ENCODE peak calls at places on chromosomes 11 and 22, in five cellular contexts. One of them, this sample, is unnamed.

GRCh38 chr11:109644158-109644557 is 222.2 kb downstream of the C11orf87 start:
- DNase-seq in neuronal stem cell: no peak
- DNase-seq in SW 1271: no peak
- DNase-seq in HT1080: peak; percentile 29
- DNase-seq in HS-5: no peak
- DNase-seq in this sample: no peak

GRCh38 chr22:29309332-29310064 is 3.0 kb downstream of the GAS2L1 start:
- DNase-seq in neuronal stem cell: no peak
- DNase-seq in HS-5: no peak
- DNase-seq in HT1080: peak; percentile 75
- DNase-seq in SW 1271: peak; percentile 48
- DNase-seq in this sample: no peak

GRCh38 chr22:39343259-39344045 is 6.3 kb upstream of the SYNGR1 start:
- DNase-seq in neuronal stem cell: no peak
- DNase-seq in HT1080: no peak
- DNase-seq in HS-5: no peak
- DNase-seq in SW 1271: no peak
- DNase-seq in this sample: peak; percentile 58

GRCh38 chr11:13923716-13924650 is 38.5 kb upstream of the SPON1 start:
- DNase-seq in SW 1271: no peak
- DNase-seq in HT1080: no peak
- DNase-seq in neuronal stem cell: no peak
- DNase-seq in HS-5: no peak
- DNase-seq in this sample: no peak

GRCh38 chr11:69075421-69076128 is 26.8 kb downstream of the TPCN2 start:
- DNase-seq in HT1080: peak; percentile 99
- DNase-seq in neuronal stem cell: no peak
- DNase-seq in HS-5: peak; percentile 92
- DNase-seq in SW 1271: no peak
- DNase-seq in this sample: peak; percentile 99

GRCh38 chr11:68664141-68664540 is 20.2 kb upstream of the GAL start:
- DNase-seq in HT1080: no peak
- DNase-seq in SW 1271: no peak
- DNase-seq in neuronal stem cell: no peak
- DNase-seq in HS-5: no peak
- DNase-seq in this sample: no peak

GRCh38 chr11:69413015-69413801 is 68.3 kb upstream of the LINC01488 start:
- DNase-seq in SW 1271: no peak
- DNase-seq in neuronal stem cell: no peak
- DNase-seq in HS-5: no peak
- DNase-seq in HT1080: no peak
- DNase-seq in this sample: no peak

GRCh38 chr11:34501500-34501899 is 12.1 kb downstream of the ELF5 start:
- DNase-seq in neuronal stem cell: no peak
- DNase-seq in HT1080: peak; percentile 64
- DNase-seq in HS-5: peak; percentile 93
- DNase-seq in SW 1271: no peak
- DNase-seq in this sample: peak; percentile 89

GRCh38 chr11:118060081-118060661 is 16.7 kb upstream of the TMPRSS4 start:
- DNase-seq in HS-5: no peak
- DNase-seq in neuronal stem cell: no peak
- DNase-seq in HT1080: no peak
- DNase-seq in SW 1271: no peak
- DNase-seq in this sample: no peak

GRCh38 chr11:70226967-70227366 is 23.9 kb downstream of the FADD start:
- DNase-seq in SW 1271: no peak
- DNase-seq in HT1080: no peak
- DNase-seq in neuronal stem cell: no peak
- DNase-seq in HS-5: no peak
- DNase-seq in this sample: no peak

GRCh38 chr11:64323373-64323772 is 5.5 kb downstream of the PRDX5 start:
- DNase-seq in HT1080: no peak
- DNase-seq in neuronal stem cell: no peak
- DNase-seq in HS-5: no peak
- DNase-seq in SW 1271: no peak
- DNase-seq in this sample: no peak

GRCh38 chr22:50304528-50305392 is 2.7 kb downstream of the PLXNB2 start:
- DNase-seq in HT1080: peak; percentile 24
- DNase-seq in neuronal stem cell: no peak
- DNase-seq in HS-5: no peak
- DNase-seq in SW 1271: no peak
- DNase-seq in this sample: no peak

GRCh38 chr22:46090051-46090591 is 60.2 kb upstream of the PPARA start:
- DNase-seq in HT1080: no peak
- DNase-seq in SW 1271: no peak
- DNase-seq in HS-5: no peak
- DNase-seq in neuronal stem cell: no peak
- DNase-seq in this sample: no peak

GRCh38 chr11:86463120-86463519 is 88.4 kb downstream of the CCDC81 start:
- DNase-seq in HS-5: no peak
- DNase-seq in HT1080: no peak
- DNase-seq in SW 1271: no peak
- DNase-seq in neuronal stem cell: no peak
- DNase-seq in this sample: no peak

GRCh38 chr11:66443602-66444001 is 5.0 kb upstream of the MRPL11 start:
- DNase-seq in HT1080: peak; percentile 91
- DNase-seq in SW 1271: no peak
- DNase-seq in HS-5: peak; percentile 93
- DNase-seq in neuronal stem cell: no peak
- DNase-seq in this sample: peak; percentile 92

GRCh38 chr11:117068303-117068860 is 29.8 kb downstream of the SIK3 start:
- DNase-seq in HT1080: no peak
- DNase-seq in HS-5: no peak
- DNase-seq in neuronal stem cell: no peak
- DNase-seq in SW 1271: no peak
- DNase-seq in this sample: no peak

GRCh38 chr22:32858121-32858703 is 56.7 kb downstream of the TIMP3 start:
- DNase-seq in neuronal stem cell: no peak
- DNase-seq in HT1080: no peak
- DNase-seq in HS-5: no peak
- DNase-seq in SW 1271: no peak
- DNase-seq in this sample: no peak

GRCh38 chr11:72227316-72228228 is 3.0 kb downstream of the INPPL1 start:
- DNase-seq in neuronal stem cell: no peak
- DNase-seq in HS-5: no peak
- DNase-seq in SW 1271: no peak
- DNase-seq in HT1080: no peak
- DNase-seq in this sample: peak; percentile 47

GRCh38 chr22:19473578-19473977 is 5.4 kb downstream of the UFD1 start:
- DNase-seq in SW 1271: no peak
- DNase-seq in HT1080: no peak
- DNase-seq in HS-5: no peak
- DNase-seq in neuronal stem cell: no peak
- DNase-seq in this sample: no peak

GRCh38 chr11:125165664-125166346 is 1.3 kb downstream of the PKNOX2 start:
- DNase-seq in HS-5: no peak
- DNase-seq in HT1080: no peak
- DNase-seq in SW 1271: no peak
- DNase-seq in neuronal stem cell: no peak
- DNase-seq in this sample: peak; percentile 33

GRCh38 chr11:69293087-69293486 is 868 bp upstream of the MYEOV start:
- DNase-seq in HT1080: no peak
- DNase-seq in neuronal stem cell: no peak
- DNase-seq in HS-5: no peak
- DNase-seq in SW 1271: no peak
- DNase-seq in this sample: no peak

GRCh38 chr22:29156507-29156906 is 49.2 kb upstream of the EMID1 start:
- DNase-seq in HS-5: no peak
- DNase-seq in HT1080: no peak
- DNase-seq in SW 1271: no peak
- DNase-seq in neuronal stem cell: no peak
- DNase-seq in this sample: peak; percentile 5

GRCh38 chr11:62542750-62543567 is 3.6 kb downstream of the AHNAK start:
- DNase-seq in SW 1271: peak; percentile 49
- DNase-seq in neuronal stem cell: peak; percentile 76
- DNase-seq in HT1080: peak; percentile 87
- DNase-seq in HS-5: peak; percentile 56
- DNase-seq in this sample: peak; percentile 70

GRCh38 chr11:14967581-14968214 is 4.5 kb downstream of the CALCA start:
- DNase-seq in SW 1271: no peak
- DNase-seq in HT1080: no peak
- DNase-seq in neuronal stem cell: no peak
- DNase-seq in HS-5: no peak
- DNase-seq in this sample: no peak

GRCh38 chr11:125345706-125346561 is 150.1 kb downstream of the FEZ1 start:
- DNase-seq in HS-5: no peak
- DNase-seq in HT1080: peak; percentile 39
- DNase-seq in SW 1271: no peak
- DNase-seq in neuronal stem cell: peak; percentile 77
- DNase-seq in this sample: peak; percentile 67

GRCh38 chr22:24423519-24424000 is 3.8 kb upstream of the ADORA2A start:
- DNase-seq in HS-5: no peak
- DNase-seq in SW 1271: no peak
- DNase-seq in HT1080: no peak
- DNase-seq in neuronal stem cell: peak; percentile 57
- DNase-seq in this sample: no peak

GRCh38 chr22:43467171-43467570 is 55.4 kb downstream of the MPPED1 start:
- DNase-seq in SW 1271: no peak
- DNase-seq in HS-5: no peak
- DNase-seq in HT1080: no peak
- DNase-seq in neuronal stem cell: no peak
- DNase-seq in this sample: no peak

GRCh38 chr11:133081730-133082452 is 450.4 kb downstream of the OPCML start:
- DNase-seq in HS-5: no peak
- DNase-seq in neuronal stem cell: no peak
- DNase-seq in HT1080: no peak
- DNase-seq in SW 1271: no peak
- DNase-seq in this sample: no peak

GRCh38 chr22:40055143-40055926 is 60.6 kb downstream of the FAM83F start:
- DNase-seq in neuronal stem cell: no peak
- DNase-seq in HS-5: no peak
- DNase-seq in SW 1271: no peak
- DNase-seq in HT1080: no peak
- DNase-seq in this sample: no peak

GRCh38 chr11:36487619-36488018 is 22.5 kb downstream of the TRAF6 start:
- DNase-seq in HS-5: no peak
- DNase-seq in SW 1271: no peak
- DNase-seq in neuronal stem cell: no peak
- DNase-seq in HT1080: no peak
- DNase-seq in this sample: no peak

GRCh38 chr22:30290679-30291333 is 1.5 kb upstream of the CASTOR1 start:
- DNase-seq in SW 1271: no peak
- DNase-seq in HT1080: peak; percentile 64
- DNase-seq in HS-5: no peak
- DNase-seq in neuronal stem cell: peak; percentile 20
- DNase-seq in this sample: peak; percentile 48

GRCh38 chr11:68987211-68987610 is 6.4 kb upstream of the MRGPRD start:
- DNase-seq in HT1080: no peak
- DNase-seq in HS-5: no peak
- DNase-seq in SW 1271: no peak
- DNase-seq in neuronal stem cell: no peak
- DNase-seq in this sample: no peak

GRCh38 chr11:119236490-119236889 is 30.4 kb downstream of the CBL start:
- DNase-seq in neuronal stem cell: no peak
- DNase-seq in SW 1271: no peak
- DNase-seq in HS-5: peak; percentile 36
- DNase-seq in HT1080: peak; percentile 17
- DNase-seq in this sample: peak; percentile 72

GRCh38 chr22:32733900-32734299 is 67.6 kb upstream of the TIMP3 start:
- DNase-seq in neuronal stem cell: no peak
- DNase-seq in HS-5: no peak
- DNase-seq in SW 1271: no peak
- DNase-seq in HT1080: no peak
- DNase-seq in this sample: no peak

GRCh38 chr11:92136792-92137191 is 87.8 kb upstream of the FAT3 start:
- DNase-seq in HT1080: peak; percentile 32
- DNase-seq in neuronal stem cell: no peak
- DNase-seq in HS-5: no peak
- DNase-seq in SW 1271: no peak
- DNase-seq in this sample: no peak

GRCh38 chr22:22745225-22746060 is 101.0 kb downstream of the GGTLC2 start:
- DNase-seq in SW 1271: no peak
- DNase-seq in HS-5: no peak
- DNase-seq in HT1080: peak; percentile 23
- DNase-seq in neuronal stem cell: peak; percentile 15
- DNase-seq in this sample: peak; percentile 19

GRCh38 chr22:24803064-24803542 is 2.9 kb upstream of the SGSM1 start:
- DNase-seq in HS-5: no peak
- DNase-seq in HT1080: peak; percentile 11
- DNase-seq in neuronal stem cell: peak; percentile 65
- DNase-seq in SW 1271: no peak
- DNase-seq in this sample: peak; percentile 12